ENCODE peak calls at places on chromosomes 1 and 21, in six cellular contexts. One of them, this sample, is unnamed. For H3K4me1, the result is how much of the 10 kb centered on the place peaks cover.

GRCh38 chr1:2564815-2565415 is 8.7 kb downstream of the TNFRSF14 start:
- DNase-seq in thoracic aorta: no peak
- DNase-seq in mesenchymal stem cell: no peak
- DNase-seq in astrocyte: no peak
- DNase-seq in cardiac muscle cell: no peak
- DNase-seq in ascending aorta: no peak
- DNase-seq in this sample: no peak

GRCh38 chr1:28144203-28145135 is 32.0 kb downstream of the PTAFR start:
- DNase-seq in thoracic aorta: no peak
- DNase-seq in astrocyte: peak
- DNase-seq in cardiac muscle cell: no peak
- DNase-seq in ascending aorta: no peak
- DNase-seq in mesenchymal stem cell: peak
- DNase-seq in this sample: no peak

GRCh38 chr1:53642607-53643006 is 96.4 kb downstream of the GLIS1 start:
- DNase-seq in cardiac muscle cell: no peak
- DNase-seq in astrocyte: no peak
- DNase-seq in mesenchymal stem cell: no peak
- DNase-seq in thoracic aorta: no peak
- DNase-seq in ascending aorta: peak
- DNase-seq in this sample: no peak

GRCh38 chr1:66557157-66557556 is 23.2 kb downstream of the SGIP1 start:
- DNase-seq in cardiac muscle cell: no peak
- DNase-seq in astrocyte: peak
- DNase-seq in mesenchymal stem cell: no peak
- DNase-seq in thoracic aorta: no peak
- DNase-seq in ascending aorta: no peak
- DNase-seq in this sample: no peak

GRCh38 chr1:29202053-29202452 is 20.4 kb upstream of the SRSF4 start:
- DNase-seq in mesenchymal stem cell: peak
- DNase-seq in thoracic aorta: no peak
- DNase-seq in ascending aorta: no peak
- DNase-seq in cardiac muscle cell: no peak
- DNase-seq in astrocyte: no peak
- DNase-seq in this sample: peak

GRCh38 chr1:213987876-213988638 is at the start of gene PROX1:
- DNase-seq in ascending aorta: peak
- DNase-seq in cardiac muscle cell: peak
- DNase-seq in astrocyte: peak
- DNase-seq in mesenchymal stem cell: peak
- DNase-seq in thoracic aorta: no peak
- DNase-seq in this sample: peak

GRCh38 chr1:78492376-78492950 is 1.7 kb downstream of the PTGFR start:
- DNase-seq in cardiac muscle cell: no peak
- DNase-seq in ascending aorta: no peak
- DNase-seq in thoracic aorta: no peak
- DNase-seq in astrocyte: no peak
- DNase-seq in mesenchymal stem cell: no peak
- DNase-seq in this sample: no peak

GRCh38 chr1:40130892-40131291 is 30.3 kb upstream of the RLF start:
- DNase-seq in mesenchymal stem cell: no peak
- DNase-seq in astrocyte: no peak
- DNase-seq in ascending aorta: no peak
- DNase-seq in cardiac muscle cell: no peak
- DNase-seq in thoracic aorta: no peak
- DNase-seq in this sample: no peak

GRCh38 chr1:171845998-171846397 is 4.7 kb downstream of the DNM3 start:
- DNase-seq in mesenchymal stem cell: no peak
- DNase-seq in thoracic aorta: no peak
- DNase-seq in cardiac muscle cell: no peak
- DNase-seq in astrocyte: no peak
- DNase-seq in ascending aorta: no peak
- DNase-seq in this sample: no peak

GRCh38 chr1:241592273-241592958 is 47.8 kb downstream of the CHML start:
- DNase-seq in ascending aorta: no peak
- DNase-seq in mesenchymal stem cell: peak
- DNase-seq in thoracic aorta: no peak
- DNase-seq in astrocyte: peak
- DNase-seq in cardiac muscle cell: no peak
- DNase-seq in this sample: no peak

GRCh38 chr1:41280189-41281032 is 38.3 kb upstream of the SCMH1 start:
- DNase-seq in cardiac muscle cell: peak
- DNase-seq in ascending aorta: no peak
- DNase-seq in astrocyte: no peak
- DNase-seq in thoracic aorta: no peak
- DNase-seq in mesenchymal stem cell: no peak
- DNase-seq in this sample: no peak

GRCh38 chr21:17537299-17537698 is 24.5 kb downstream of the CXADR start:
- DNase-seq in ascending aorta: no peak
- DNase-seq in thoracic aorta: no peak
- DNase-seq in cardiac muscle cell: no peak
- DNase-seq in mesenchymal stem cell: peak
- DNase-seq in astrocyte: no peak
- DNase-seq in this sample: no peak

GRCh38 chr1:10708807-10709523 is 87.5 kb downstream of the CASZ1 start:
- DNase-seq in thoracic aorta: no peak
- DNase-seq in cardiac muscle cell: no peak
- DNase-seq in mesenchymal stem cell: no peak
- DNase-seq in ascending aorta: no peak
- DNase-seq in astrocyte: no peak
- DNase-seq in this sample: no peak

GRCh38 chr21:43775795-43776430 is at the start of gene CSTB:
- DNase-seq in astrocyte: peak
- DNase-seq in thoracic aorta: peak
- DNase-seq in ascending aorta: peak
- DNase-seq in mesenchymal stem cell: peak
- DNase-seq in cardiac muscle cell: peak
- DNase-seq in this sample: peak

DNA sequence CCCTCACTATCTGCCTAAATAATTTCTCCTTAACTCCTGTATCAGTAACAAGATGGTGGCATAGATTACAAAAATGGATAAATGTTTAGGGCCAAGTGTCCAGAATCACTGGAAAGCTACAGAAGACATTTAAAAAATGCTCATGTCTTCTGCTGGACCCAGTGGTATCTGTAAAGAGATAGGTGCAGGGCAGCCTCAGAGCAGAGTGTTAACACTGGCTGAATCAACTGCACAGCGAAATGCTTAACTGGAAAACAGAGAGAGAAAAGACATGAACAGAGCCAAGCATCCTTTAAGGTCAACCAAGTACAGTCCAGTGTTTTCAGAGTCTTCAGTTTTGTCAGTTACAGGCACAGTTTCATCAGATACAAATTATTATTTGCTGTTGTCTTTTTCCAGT is 419.3 kb downstream of the ZP4 start:
- DNase-seq in thoracic aorta: no peak
- DNase-seq in mesenchymal stem cell: no peak
- DNase-seq in astrocyte: no peak
- DNase-seq in ascending aorta: no peak
- DNase-seq in cardiac muscle cell: no peak
- DNase-seq in this sample: no peak
- H3K4me3 ChIP-seq in thoracic aorta: no peak
- H3K4me3 ChIP-seq in mesenchymal stem cell: no peak
- H3K4me3 ChIP-seq in astrocyte: no peak
- H3K4me3 ChIP-seq in ascending aorta: no peak
- H3K4me3 ChIP-seq in cardiac muscle cell: no peak
- H3K4me3 ChIP-seq in this sample: peak

DNA sequence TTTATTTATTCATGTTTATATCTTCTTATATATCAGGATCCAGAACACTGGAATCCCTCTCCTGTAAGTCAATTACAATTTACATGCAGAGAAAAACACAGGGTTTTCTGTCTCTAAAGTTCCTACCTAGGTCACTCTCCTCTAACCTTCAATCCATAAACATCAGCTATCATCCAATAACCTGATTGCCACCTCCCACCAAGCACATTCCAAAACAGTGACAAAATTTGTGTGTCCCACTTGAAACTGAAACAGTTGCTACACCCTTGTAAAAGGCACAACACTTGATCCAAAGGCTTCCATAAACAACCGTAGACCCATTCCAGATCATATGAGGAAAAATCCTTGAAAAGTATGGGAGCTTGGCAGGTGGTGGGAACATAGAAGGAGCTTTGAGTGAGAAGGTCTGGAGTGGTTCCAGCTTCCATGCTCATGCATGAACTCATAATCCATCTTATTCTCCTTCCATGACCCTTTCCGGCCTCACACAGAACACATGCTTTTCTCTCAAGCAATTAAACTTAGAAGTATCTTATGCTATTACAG is 82.1 kb upstream of the ATP1A1 start:
- DNase-seq in mesenchymal stem cell: no peak
- DNase-seq in ascending aorta: no peak
- DNase-seq in thoracic aorta: no peak
- DNase-seq in astrocyte: no peak
- DNase-seq in cardiac muscle cell: no peak
- DNase-seq in this sample: no peak
- H3K4me1 ChIP-seq in mesenchymal stem cell: under half
- H3K4me1 ChIP-seq in ascending aorta: under half
- H3K4me1 ChIP-seq in thoracic aorta: under half
- H3K4me1 ChIP-seq in astrocyte: under half
- H3K4me1 ChIP-seq in cardiac muscle cell: under half
- H3K4me1 ChIP-seq in this sample: under half

GRCh38 chr1:178940022-178940765 is 69.3 kb upstream of the ANGPTL1 start:
- DNase-seq in thoracic aorta: no peak
- DNase-seq in cardiac muscle cell: no peak
- DNase-seq in mesenchymal stem cell: no peak
- DNase-seq in astrocyte: peak
- DNase-seq in ascending aorta: no peak
- DNase-seq in this sample: no peak

GRCh38 chr1:178941849-178942248 is 71.0 kb upstream of the ANGPTL1 start:
- DNase-seq in ascending aorta: no peak
- DNase-seq in astrocyte: peak
- DNase-seq in thoracic aorta: no peak
- DNase-seq in cardiac muscle cell: no peak
- DNase-seq in mesenchymal stem cell: no peak
- DNase-seq in this sample: no peak

GRCh38 chr1:178944729-178945128 is 73.9 kb upstream of the ANGPTL1 start:
- DNase-seq in ascending aorta: no peak
- DNase-seq in thoracic aorta: no peak
- DNase-seq in mesenchymal stem cell: no peak
- DNase-seq in astrocyte: no peak
- DNase-seq in cardiac muscle cell: no peak
- DNase-seq in this sample: no peak

GRCh38 chr1:178941261-178941689 is 70.4 kb upstream of the ANGPTL1 start:
- DNase-seq in ascending aorta: no peak
- DNase-seq in thoracic aorta: no peak
- DNase-seq in cardiac muscle cell: no peak
- DNase-seq in mesenchymal stem cell: no peak
- DNase-seq in astrocyte: no peak
- DNase-seq in this sample: no peak

GRCh38 chr1:178942285-178943218 is 71.7 kb upstream of the ANGPTL1 start:
- DNase-seq in ascending aorta: no peak
- DNase-seq in cardiac muscle cell: no peak
- DNase-seq in thoracic aorta: no peak
- DNase-seq in astrocyte: peak
- DNase-seq in mesenchymal stem cell: peak
- DNase-seq in this sample: peak
- H3K4me3 ChIP-seq in ascending aorta: no peak
- H3K4me3 ChIP-seq in cardiac muscle cell: no peak
- H3K4me3 ChIP-seq in thoracic aorta: peak
- H3K4me3 ChIP-seq in astrocyte: no peak
- H3K4me3 ChIP-seq in mesenchymal stem cell: no peak
- H3K4me3 ChIP-seq in this sample: no peak

GRCh38 chr1:225768662-225769426 is 8.8 kb upstream of the SRP9 start:
- DNase-seq in thoracic aorta: no peak
- DNase-seq in ascending aorta: no peak
- DNase-seq in mesenchymal stem cell: no peak
- DNase-seq in astrocyte: no peak
- DNase-seq in cardiac muscle cell: no peak
- DNase-seq in this sample: peak
- H3K4me1 ChIP-seq in thoracic aorta: under half
- H3K4me1 ChIP-seq in ascending aorta: under half
- H3K4me1 ChIP-seq in mesenchymal stem cell: under half
- H3K4me1 ChIP-seq in astrocyte: under half
- H3K4me1 ChIP-seq in cardiac muscle cell: under half
- H3K4me1 ChIP-seq in this sample: half or more

DNA sequence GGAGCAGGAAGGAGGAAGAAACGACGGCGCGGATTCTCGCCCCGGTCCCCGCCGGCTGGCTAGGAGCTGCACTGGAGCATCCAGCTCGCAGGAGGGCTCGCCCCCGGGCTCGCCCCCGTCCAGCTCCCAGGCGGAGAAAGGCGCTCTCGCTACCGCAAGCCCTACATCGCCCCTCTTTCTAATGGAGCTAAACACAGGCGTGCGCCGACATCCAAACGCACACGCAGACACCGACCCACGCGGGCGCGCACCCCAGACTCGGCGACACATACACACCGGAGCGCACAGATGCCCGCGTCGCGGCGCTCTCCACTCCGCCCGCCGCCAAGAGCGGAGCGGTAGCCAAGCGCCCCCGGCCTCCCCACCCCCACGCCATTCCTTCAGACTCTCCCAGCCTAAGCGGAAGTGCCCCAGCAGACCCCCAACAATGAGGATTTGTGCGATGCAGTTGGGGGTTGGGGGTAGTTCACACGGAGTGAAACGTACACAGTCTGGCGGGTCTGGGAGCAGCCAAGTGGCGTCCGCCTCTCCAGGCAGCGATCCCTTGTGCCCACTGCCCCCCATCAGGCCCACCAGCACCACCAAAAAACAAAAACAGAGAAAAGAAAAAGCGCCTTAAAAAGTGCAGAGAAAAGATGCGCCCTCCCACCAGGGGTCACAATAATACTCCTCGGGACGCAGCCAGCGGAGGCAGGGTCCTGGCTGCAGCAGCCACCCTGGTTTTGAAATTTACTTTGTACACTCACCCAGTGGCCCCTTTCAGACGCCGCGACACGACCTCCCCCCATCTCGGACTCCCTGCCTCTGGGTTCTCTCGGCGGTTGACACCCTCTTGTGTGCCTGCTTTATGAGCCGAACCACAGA is 1.4 kb downstream of the DAB1 start:
- DNase-seq in thoracic aorta: no peak
- DNase-seq in cardiac muscle cell: peak
- DNase-seq in mesenchymal stem cell: peak
- DNase-seq in astrocyte: peak
- DNase-seq in ascending aorta: no peak
- DNase-seq in this sample: no peak
- H3K4me3 ChIP-seq in thoracic aorta: no peak
- H3K4me3 ChIP-seq in cardiac muscle cell: peak
- H3K4me3 ChIP-seq in mesenchymal stem cell: peak
- H3K4me3 ChIP-seq in astrocyte: peak
- H3K4me3 ChIP-seq in ascending aorta: peak
- H3K4me3 ChIP-seq in this sample: no peak

DNA sequence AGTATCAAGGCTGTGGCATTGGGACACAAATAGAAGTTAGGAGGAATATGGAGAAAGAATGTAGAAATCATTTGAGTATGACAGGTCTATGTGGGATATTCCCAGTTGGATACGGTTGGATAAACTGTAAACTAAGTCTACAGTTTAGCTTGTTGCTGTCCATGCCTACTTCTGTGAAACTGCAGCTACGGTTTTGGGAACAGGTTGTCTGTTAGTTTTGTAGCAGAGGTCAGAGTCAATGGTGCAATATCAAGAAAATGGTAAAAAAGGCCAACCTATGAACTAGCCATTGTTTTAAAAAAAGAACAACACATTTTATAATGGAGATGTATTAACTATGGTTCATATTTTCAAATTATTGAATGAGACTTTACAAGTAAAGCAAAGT is 23.8 kb downstream of the BACH1 start:
- DNase-seq in mesenchymal stem cell: no peak
- DNase-seq in thoracic aorta: no peak
- DNase-seq in astrocyte: no peak
- DNase-seq in cardiac muscle cell: no peak
- DNase-seq in ascending aorta: no peak
- DNase-seq in this sample: no peak
- H3K4me1 ChIP-seq in mesenchymal stem cell: under half
- H3K4me1 ChIP-seq in thoracic aorta: under half
- H3K4me1 ChIP-seq in astrocyte: under half
- H3K4me1 ChIP-seq in cardiac muscle cell: under half
- H3K4me1 ChIP-seq in ascending aorta: under half
- H3K4me1 ChIP-seq in this sample: under half

This sample was measured in SJCRH30.